ENCODE peak calls at places on chromosomes 3 and 15, in four cellular contexts. B is mammary epithelial cell, E is endothelial cell of umbilical vein, P is IMR-90. W is an unnamed sample.

GRCh38 chr15:80780416-80781221 is 1.4 kb downstream of the CEMIP start:
- DNase-seq in P (peak), E (peak), B (peak), W (peak)

GRCh38 chr15:68354268-68354667 is 76.7 kb downstream of the FEM1B start:
- DNase-seq in E (no peak), P (no peak), B (no peak), W (no peak)

GRCh38 chr3:78666458-78666800 is 1101.4 kb downstream of the ROBO1 start:
- DNase-seq in E (no peak), B (peak), P (peak), W (peak)

GRCh38 chr15:56124391-56124790 is 119.3 kb downstream of the RFX7 start:
- DNase-seq in B (no peak), E (no peak), P (peak), W (no peak)

GRCh38 chr15:75696303-75696657 is 16.4 kb downstream of the CSPG4 start:
- DNase-seq in E (no peak), B (peak), P (no peak), W (no peak)

GRCh38 chr15:31396881-31397560 is 70.4 kb downstream of the KLF13 start:
- DNase-seq in P (peak), E (peak), B (peak), W (peak)

GRCh38 chr3:178325330-178325729 is 210.9 kb upstream of the KCNMB2 start:
- DNase-seq in P (peak), B (no peak), E (peak), W (peak)

GRCh38 chr15:48052871-48053383 is 67.9 kb upstream of the SLC24A5 start:
- DNase-seq in P (no peak), E (no peak), B (peak), W (no peak)

GRCh38 chr3:65489253-65489652 is 549.5 kb downstream of the MAGI1 start:
- DNase-seq in P (no peak), E (no peak), B (no peak), W (no peak)

GRCh38 chr3:42701371-42702065 is 1.1 kb downstream of the HHATL start:
- DNase-seq in E (peak), P (no peak), B (no peak), W (peak)

GRCh38 chr3:108125151-108125540 is 34.3 kb upstream of the CD47 start:
- DNase-seq in E (no peak), B (no peak), P (no peak), W (no peak)

GRCh38 chr15:55802600-55803376 is 59.8 kb upstream of the PRTG start:
- DNase-seq in B (no peak), E (no peak), P (no peak), W (no peak)

GRCh38 chr15:77659350-77660321 is 26.9 kb upstream of the LINGO1 start:
- DNase-seq in P (peak), B (peak), E (peak), W (peak)

GRCh38 chr15:58472221-58472620 is 40.4 kb downstream of the LIPC start:
- DNase-seq in E (no peak), P (no peak), B (peak), W (no peak)

GRCh38 chr3:34882764-34883163 is 756.6 kb upstream of the ARPP21 start:
- DNase-seq in E (no peak), B (no peak), P (no peak), W (no peak)

GRCh38 chr15:70274908-70275307 is 177.2 kb upstream of the TLE3 start:
- DNase-seq in B (no peak), E (no peak), P (no peak), W (no peak)

GRCh38 chr3:62255758-62256157 is 117.6 kb downstream of the FEZF2 start:
- DNase-seq in B (no peak), E (no peak), P (no peak), W (no peak)

GRCh38 chr15:80840173-80841130 is 61.3 kb downstream of the CEMIP start:
- DNase-seq in B (no peak), E (no peak), P (peak), W (no peak)

GRCh38 chr3:50221413-50222168 is 14.4 kb upstream of the GNAI2 start:
- DNase-seq in E (no peak), B (no peak), P (no peak), W (no peak)

GRCh38 chr3:155941354-155941753 is 70.9 kb downstream of the GMPS start:
- DNase-seq in B (no peak), E (no peak), P (no peak), W (no peak)

GRCh38 chr3:169218314-169218983 is 445.1 kb downstream of the MECOM start:
- DNase-seq in B (peak), E (peak), P (peak), W (peak)

GRCh38 chr15:32668942-32669341 is 27.4 kb downstream of the SCG5 start:
- DNase-seq in P (no peak), B (no peak), E (no peak), W (no peak)

GRCh38 chr3:177674186-177674585 is 476.9 kb upstream of the TBL1XR1 start:
- DNase-seq in E (no peak), P (no peak), B (no peak), W (no peak)

GRCh38 chr15:99731336-99732267 is 1.6 kb downstream of the LYSMD4 start:
- DNase-seq in P (no peak), B (peak), E (no peak), W (no peak)

GRCh38 chr15:90934949-90935751 is at the start of gene UNC45A:
- DNase-seq in B (peak), P (peak), E (peak), W (peak)

GRCh38 chr3:175208316-175208715 is 349.2 kb downstream of the NAALADL2 start:
- DNase-seq in P (peak), E (no peak), B (no peak), W (no peak)

GRCh38 chr15:98775498-98776230 is 127.3 kb downstream of the IGF1R start:
- DNase-seq in B (no peak), E (no peak), P (no peak), W (no peak)

GRCh38 chr15:101502572-101503295 is 13.2 kb upstream of the PCSK6 start:
- DNase-seq in E (no peak), B (no peak), P (no peak), W (no peak)

GRCh38 chr3:151171145-151171544 is 31.9 kb downstream of the GPR171 start:
- DNase-seq in B (no peak), P (peak), E (no peak), W (no peak)

GRCh38 chr3:155550386-155550785 is 194.5 kb downstream of the PLCH1 start:
- DNase-seq in E (no peak), P (no peak), B (no peak), W (no peak)

GRCh38 chr3:13176445-13176844 is 103.2 kb upstream of the IQSEC1 start:
- DNase-seq in P (no peak), E (no peak), B (no peak), W (no peak)

GRCh38 chr15:49530106-49530505 is 90.5 kb downstream of the FAM227B start:
- DNase-seq in P (peak), E (no peak), B (peak), W (no peak)

GRCh38 chr3:122268257-122269024 is 56.6 kb upstream of the CSTA start:
- DNase-seq in P (no peak), B (no peak), E (no peak), W (no peak)

GRCh38 chr3:122272889-122273288 is 52.2 kb upstream of the CSTA start:
- DNase-seq in P (no peak), E (no peak), B (no peak), W (no peak)

GRCh38 chr3:122269045-122269444 is 56.0 kb upstream of the CSTA start:
- DNase-seq in P (no peak), E (no peak), B (no peak), W (no peak)

GRCh38 chr3:122271246-122271898 is 53.7 kb upstream of the CSTA start:
- DNase-seq in P (no peak), B (no peak), E (no peak), W (no peak)

GRCh38 chr3:122273498-122273897 is 51.5 kb upstream of the CSTA start:
- DNase-seq in E (no peak), B (no peak), P (no peak), W (no peak)
- H3K27ac ChIP-seq in E (no peak), B (no peak), P (no peak), W (no peak)

GRCh38 chr15:38304486-38304885 is 51.9 kb downstream of the SPRED1 start:
- DNase-seq in P (no peak), B (no peak), E (no peak), W (no peak)
- H3K4me3 ChIP-seq in P (no peak), B (no peak), E (no peak), W (no peak)

DNA sequence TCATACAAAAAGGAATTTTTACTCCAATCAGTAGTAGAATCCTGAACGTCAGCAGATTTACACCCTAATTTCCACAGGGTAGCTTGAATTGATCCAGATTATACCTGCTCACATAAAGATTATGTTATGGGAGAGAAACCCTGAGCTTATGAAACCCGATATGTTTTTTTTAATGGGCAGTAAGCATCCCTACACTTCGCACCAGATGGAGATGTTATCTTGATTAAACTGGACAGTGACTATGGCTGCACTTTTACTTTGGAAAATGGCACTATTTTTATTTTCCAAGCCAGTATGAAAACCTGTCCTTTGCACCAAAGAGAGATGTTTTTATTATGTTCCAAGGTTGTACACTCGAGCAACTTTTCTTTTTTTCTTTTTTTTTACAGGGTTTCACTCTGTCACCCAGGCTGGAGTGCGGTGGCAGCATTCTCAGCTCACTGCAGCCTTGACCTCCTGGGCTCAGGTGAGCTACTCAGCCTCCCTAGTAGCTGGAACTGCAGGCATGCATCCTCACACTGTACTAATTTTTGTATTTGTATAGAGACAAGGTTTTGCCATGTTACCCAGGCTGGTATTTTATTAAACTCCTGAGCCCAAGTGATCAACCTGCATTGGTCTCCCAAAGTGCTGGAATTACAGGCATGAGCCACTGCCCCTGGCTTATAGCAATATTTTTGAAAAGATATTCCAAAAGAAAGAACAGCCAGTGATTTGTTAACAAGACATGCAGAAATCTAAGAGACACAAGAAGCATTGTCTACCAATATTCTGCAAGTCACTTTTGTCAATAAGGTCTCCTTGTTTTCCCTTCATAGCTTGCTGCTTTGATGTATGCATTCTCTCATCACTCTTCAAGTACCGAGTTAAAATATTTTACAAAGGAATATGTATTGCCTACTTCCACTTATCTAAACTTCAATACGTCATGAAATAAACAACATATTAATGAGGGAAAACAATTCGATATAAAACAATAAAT is 1412.6 kb downstream of the ZPLD1 start:
- DNase-seq in E (no peak), P (no peak), B (no peak), W (no peak)
- H3K4me2 ChIP-seq in E (no peak), P (no peak), B (no peak), W (no peak)

GRCh38 chr15:22963546-22964125 is 16.5 kb downstream of the CYFIP1 start:
- DNase-seq in E (no peak), B (peak), P (peak), W (no peak)
- H3K27ac ChIP-seq in E (no peak), B (peak), P (peak), W (no peak)

DNA sequence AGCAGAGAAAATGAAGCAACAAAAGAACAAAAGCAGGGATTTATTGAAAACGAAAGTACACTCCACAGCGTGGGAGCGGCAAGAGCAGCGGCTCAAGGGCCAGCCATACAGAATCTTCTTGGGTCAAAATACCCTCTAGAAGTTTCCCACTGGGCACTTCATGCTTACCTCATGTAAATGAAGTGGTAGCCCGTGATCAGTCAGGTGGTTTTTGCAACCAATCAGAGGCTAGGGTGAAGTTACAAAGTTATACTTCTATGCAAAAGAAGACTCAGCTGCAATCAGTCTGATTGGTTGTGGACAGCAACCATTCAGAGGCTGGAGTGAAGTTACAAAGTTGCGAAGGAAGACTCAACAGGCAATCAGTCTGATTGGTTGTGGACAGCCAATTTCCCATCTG is 37.8 kb upstream of the TRH start:
- DNase-seq in B (peak), P (peak), E (peak), W (no peak)
- H3K4me3 ChIP-seq in B (peak), P (peak), E (peak), W (no peak)